ENCODE peak calls at places on chromosomes 2 and 18, in nine cellular contexts. B is pancreas, F is HCT116, S is GM12864, V is mammary epithelial cell, N is cardiac fibroblast, O is upper lobe of left lung, U is HFFc6, H is tibial artery. D is an unnamed sample.

GRCh38 chr2:221104391-221104811 is 467.7 kb downstream of the EPHA4 start:
- DNase-seq in O (peak; percentile 41), F (no peak), S (no peak), N (peak; percentile 0), B (peak; percentile 38), V (peak; percentile 53), H (peak; percentile 87), U (no peak), D (no peak)

GRCh38 chr18:41850781-41851180 is 104.3 kb upstream of the PIK3C3 start:
- DNase-seq in B (no peak), V (no peak), H (no peak), N (no peak), O (no peak), U (no peak), S (no peak), F (no peak), D (no peak)

GRCh38 chr2:208657468-208657867 is 250.9 kb downstream of the PTH2R start:
- DNase-seq in F (peak; percentile 23), O (no peak), N (no peak), H (no peak), S (no peak), B (no peak), V (no peak), U (no peak), D (no peak)

GRCh38 chr2:200335657-200336056 is 29.2 kb downstream of the SPATS2L start:
- DNase-seq in O (no peak), H (no peak), U (no peak), V (peak; percentile 50), B (no peak), S (no peak), F (no peak), N (no peak), D (no peak)

GRCh38 chr2:12036640-12036983 is 290.2 kb downstream of the LPIN1 start:
- DNase-seq in S (no peak), U (no peak), V (no peak), F (no peak), H (no peak), O (no peak), N (no peak), B (no peak), D (no peak)

GRCh38 chr2:186590538-186591441 is 934 bp downstream of the ITGAV start:
- DNase-seq in V (peak; percentile 74), N (peak; percentile 86), F (no peak), B (no peak), O (no peak), H (no peak), U (peak; percentile 32), S (no peak), D (no peak)

GRCh38 chr18:8944871-8945245 is 157.6 kb upstream of the NDUFV2 start:
- DNase-seq in N (no peak), V (no peak), O (no peak), F (no peak), U (no peak), S (no peak), H (no peak), B (no peak), D (no peak)

GRCh38 chr2:10057231-10058107 is 14.1 kb downstream of the KLF11 start:
- DNase-seq in V (peak; percentile 83), U (peak; percentile 54), H (no peak), B (peak; percentile 76), F (no peak), N (peak; percentile 85), S (no peak), O (peak; percentile 55), D (no peak)

GRCh38 chr2:189190696-189191095 is 11.1 kb upstream of the COL5A2 start:
- DNase-seq in O (no peak), U (no peak), S (no peak), V (no peak), F (no peak), B (no peak), H (no peak), N (no peak), D (no peak)

GRCh38 chr2:5409925-5410360 is 282.2 kb upstream of the SOX11 start:
- DNase-seq in U (no peak), F (no peak), B (no peak), H (no peak), N (no peak), O (no peak), S (no peak), V (no peak), D (no peak)

GRCh38 chr18:21703241-21703820 is 1.2 kb downstream of the ABHD3 start:
- DNase-seq in O (no peak), V (peak; percentile 65), B (no peak), S (no peak), F (no peak), U (no peak), N (no peak), H (no peak), D (no peak)

GRCh38 chr2:170310876-170311502 is 133.0 kb downstream of the MYO3B start:
- DNase-seq in H (no peak), N (no peak), V (peak; percentile 58), O (no peak), U (no peak), F (no peak), B (no peak), S (no peak), D (no peak)

GRCh38 chr18:5604778-5605177 is 61.0 kb upstream of the EPB41L3 start:
- DNase-seq in F (no peak), H (no peak), U (no peak), N (no peak), B (no peak), V (no peak), S (no peak), O (no peak), D (no peak)

GRCh38 chr2:67389788-67390187 is 7.3 kb upstream of the ETAA1 start:
- DNase-seq in H (no peak), N (no peak), U (no peak), B (no peak), S (no peak), O (no peak), V (no peak), F (no peak), D (no peak)

GRCh38 chr2:33583194-33583938 is 15.7 kb downstream of the FAM98A start:
- DNase-seq in V (peak; percentile 7), F (no peak), B (no peak), O (no peak), U (peak; percentile 39), S (peak; percentile 5), H (no peak), N (peak; percentile 63), D (no peak)

GRCh38 chr2:20654414-20654813 is 3.5 kb upstream of the HS1BP3 start:
- DNase-seq in H (no peak), O (no peak), U (no peak), V (no peak), F (no peak), S (no peak), B (no peak), N (no peak), D (no peak)

GRCh38 chr2:218745160-218745558 is 34.5 kb downstream of the TTLL4 start:
- DNase-seq in F (no peak), V (peak; percentile 37), H (no peak), U (no peak), S (no peak), B (no peak), N (peak; percentile 10), O (peak; percentile 76), D (no peak)

GRCh38 chr2:8641516-8641915 is 40.3 kb upstream of the ID2 start:
- DNase-seq in N (no peak), O (no peak), V (no peak), U (no peak), B (no peak), F (no peak), H (no peak), S (no peak), D (no peak)

GRCh38 chr2:36329746-36330145 is 25.8 kb upstream of the CRIM1 start:
- DNase-seq in B (no peak), U (peak; percentile 78), O (no peak), S (no peak), V (peak; percentile 60), F (no peak), H (no peak), N (peak; percentile 82), D (no peak)

GRCh38 chr2:218344090-218344754 is 12.4 kb upstream of the CATIP start:
- DNase-seq in B (peak; percentile 57), F (no peak), U (no peak), V (peak; percentile 37), O (no peak), H (no peak), S (no peak), N (no peak), D (no peak)

GRCh38 chr2:174344716-174345472 is 10.1 kb downstream of the SP9 start:
- DNase-seq in V (peak; percentile 72), U (peak; percentile 60), F (peak; percentile 46), O (no peak), S (no peak), B (no peak), N (peak; percentile 67), H (no peak), D (no peak)

GRCh38 chr2:174353004-174353403 is 18.2 kb downstream of the SP9 start:
- DNase-seq in U (no peak), V (no peak), B (no peak), S (no peak), H (no peak), N (no peak), O (no peak), F (no peak), D (no peak)

GRCh38 chr2:174350593-174351181 is 15.9 kb downstream of the SP9 start:
- DNase-seq in V (no peak), S (no peak), B (no peak), H (no peak), U (no peak), N (no peak), F (no peak), O (no peak), D (no peak)

GRCh38 chr2:174350018-174350417 is 15.3 kb downstream of the SP9 start:
- DNase-seq in S (no peak), B (no peak), V (no peak), F (no peak), U (peak; percentile 9), O (no peak), N (peak; percentile 45), H (no peak), D (no peak)
- TF ChIP-seq CTCF in S (peak; percentile 15), B (no peak), V (peak; percentile 47), F (peak; percentile 51), U (peak; percentile 70), O (no peak), N (peak; percentile 38), H (no peak), D (peak; percentile 73)

GRCh38 chr2:174078275-174078674 is 113.1 kb upstream of the SP3 start:
- DNase-seq in B (no peak), F (no peak), N (peak; percentile 27), V (no peak), U (peak; percentile 11), H (no peak), O (no peak), S (no peak), D (no peak)
- TF ChIP-seq CTCF in B (peak; percentile 10), F (peak; percentile 43), N (peak; percentile 46), V (peak; percentile 51), U (peak; percentile 80), H (peak; percentile 44), O (peak; percentile 26), S (peak; percentile 21), D (peak; percentile 75)

GRCh38 chr2:23414876-23415275 is 29.9 kb downstream of the KLHL29 start:
- DNase-seq in H (no peak), U (peak; percentile 44), V (no peak), F (no peak), N (peak; percentile 60), S (no peak), B (no peak), O (no peak), D (peak; percentile 47)
- TF ChIP-seq CTCF in H (no peak), U (peak; percentile 68), V (peak; percentile 34), F (peak; percentile 64), N (peak; percentile 32), S (peak; percentile 26), B (no peak), O (no peak), D (peak; percentile 33)

GRCh38 chr2:47907097-47907781 is 941 bp upstream of the FBXO11 start:
- DNase-seq in H (no peak), N (peak; percentile 18), F (no peak), O (peak; percentile 62), U (no peak), S (no peak), B (no peak), V (no peak), D (no peak)
- TF ChIP-seq CTCF in H (no peak), N (no peak), F (no peak), O (no peak), U (peak; percentile 16), S (no peak), B (no peak), V (no peak), D (no peak)